ENCODE peak calls at places on chromosomes 2 and 18, in seven cellular contexts. X is A549, C is stomach, J is epithelial cell of esophagus, F is HCT116, A is fibroblast of lung, P is ovary. M is an unnamed sample.
A peak's percentile ranks its signal among the peaks of the same experiment; 100 is the strongest.

GRCh38 chr2:179298666-179299065 is 34.0 kb upstream of the SESTD1 start:
- DNase-seq in X (no peak), C (no peak), J (no peak), F (no peak), A (no peak), P (no peak), M (no peak)

GRCh38 chr2:168174761-168175160 is 72.6 kb downstream of the STK39 start:
- DNase-seq in X (no peak), C (no peak), J (no peak), F (no peak), A (no peak), P (no peak), M (no peak)

GRCh38 chr2:234681206-234681605 is 184.3 kb upstream of the ARL4C start:
- DNase-seq in X (no peak), C (no peak), J (no peak), F (no peak), A (no peak), P (no peak), M (no peak)

GRCh38 chr2:37232131-37232933 is 874 bp downstream of the NDUFAF7 start:
- DNase-seq in X (peak; percentile 21), C (no peak), J (peak; percentile 44), F (no peak), A (peak; percentile 8), P (no peak), M (no peak)

GRCh38 chr2:142315353-142315752 is 184.5 kb upstream of the LRP1B start:
- DNase-seq in X (no peak), C (no peak), J (no peak), F (no peak), A (no peak), P (no peak), M (no peak)

GRCh38 chr18:79611040-79611681 is 68.4 kb upstream of the CTDP1 start:
- DNase-seq in X (peak; percentile 4), C (no peak), J (peak; percentile 55), F (peak; percentile 2), A (peak; percentile 47), P (peak; percentile 60), M (no peak)

GRCh38 chr2:238568455-238569414 is 142.0 kb downstream of the ASB1 start:
- DNase-seq in X (no peak), C (no peak), J (no peak), F (no peak), A (no peak), P (no peak), M (no peak)

GRCh38 chr2:235966396-235966795 is 201.8 kb downstream of the GBX2 start:
- DNase-seq in X (peak; percentile 27), C (no peak), J (peak; percentile 2), F (no peak), A (no peak), P (no peak), M (no peak)

GRCh38 chr2:181104512-181105121 is 124.2 kb downstream of the UBE2E3 start:
- DNase-seq in X (peak; percentile 58), C (no peak), J (peak; percentile 63), F (peak; percentile 51), A (peak; percentile 86), P (no peak), M (peak; percentile 41)

GRCh38 chr2:170512271-170512670 is 202.9 kb upstream of the SP5 start:
- DNase-seq in X (no peak), C (no peak), J (no peak), F (no peak), A (no peak), P (no peak), M (no peak)

GRCh38 chr18:59957957-59958356 is 58.2 kb downstream of the PMAIP1 start:
- DNase-seq in X (peak; percentile 5), C (peak; percentile 71), J (peak; percentile 68), F (peak; percentile 67), A (peak; percentile 66), P (no peak), M (no peak)

GRCh38 chr2:210112871-210113270 is 58.3 kb downstream of the KANSL1L start:
- DNase-seq in X (no peak), C (no peak), J (no peak), F (no peak), A (no peak), P (no peak), M (no peak)

GRCh38 chr2:202778217-202778616 is 93.3 kb downstream of the ICA1L start:
- DNase-seq in X (no peak), C (no peak), J (no peak), F (no peak), A (no peak), P (no peak), M (no peak)

GRCh38 chr2:38465789-38466127 is 88.7 kb upstream of the ATL2 start:
- DNase-seq in X (peak; percentile 63), C (peak; percentile 55), J (peak; percentile 68), F (peak; percentile 54), A (peak; percentile 25), P (no peak), M (no peak)

GRCh38 chr2:46798998-46799698 is 116.5 kb downstream of the MCFD2 start:
- DNase-seq in X (no peak), C (no peak), J (no peak), F (no peak), A (no peak), P (no peak), M (no peak)

GRCh38 chr18:38606841-38607240 is 1041.2 kb upstream of the CELF4 start:
- DNase-seq in X (no peak), C (no peak), J (no peak), F (no peak), A (no peak), P (no peak), M (no peak)

DNA sequence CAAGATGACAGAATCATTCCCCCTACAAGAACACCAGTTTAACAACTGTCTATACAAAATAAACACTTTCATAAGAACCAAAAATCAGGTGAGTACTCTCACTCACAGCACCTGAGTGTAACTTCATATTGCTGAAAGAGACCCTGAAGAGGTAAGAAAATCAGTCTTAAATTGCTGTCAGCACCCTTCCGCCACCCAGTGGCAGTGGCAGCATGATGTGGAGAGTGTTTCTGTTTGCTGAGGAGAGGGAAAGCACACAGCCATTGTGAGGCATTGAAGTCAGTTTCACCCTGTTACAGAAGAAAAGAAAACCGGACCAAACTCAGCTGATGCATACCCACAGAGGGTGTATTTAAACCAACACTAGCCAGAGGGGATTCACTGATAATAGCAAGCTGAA is 1240.8 kb upstream of the CRIM1 start:
- DNase-seq in X (peak; percentile 34), C (no peak), J (peak; percentile 2), F (no peak), A (no peak), P (no peak), M (no peak)
- TF ChIP-seq CTCF in X (peak; percentile 45), C (no peak), J (peak; percentile 34), F (no peak), A (no peak), P (no peak), M (no peak)

DNA sequence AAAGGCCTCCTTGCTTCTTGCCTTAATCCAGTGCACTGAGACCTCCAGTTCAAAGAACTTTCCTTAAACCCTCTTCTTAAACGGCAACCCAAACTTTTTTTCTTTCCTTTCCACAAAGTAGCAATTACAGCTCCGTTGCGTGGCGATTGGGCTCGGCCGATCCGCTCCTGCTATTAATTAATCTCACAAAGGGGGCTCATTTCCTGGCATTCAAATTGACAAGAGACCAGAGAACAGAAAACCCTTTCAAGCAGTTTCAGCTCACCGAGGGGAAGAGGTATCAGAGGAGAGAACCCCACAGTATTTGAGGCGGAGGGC is 531.4 kb downstream of the TMEM182 start:
- DNase-seq in X (no peak), C (no peak), J (no peak), F (no peak), A (no peak), P (no peak), M (no peak)
- H3K4me3 ChIP-seq in X (no peak overlapping the region), C (no peak overlapping the region), J (no peak overlapping the region), F (no peak overlapping the region), A (no peak overlapping the region), P (no peak overlapping the region), M (no peak overlapping the region)

GRCh38 chr18:62399781-62400308 is 74.7 kb downstream of the TNFRSF11A start:
- DNase-seq in X (peak; percentile 60), C (no peak), J (peak; percentile 27), F (no peak), A (no peak), P (no peak), M (no peak)
- TF ChIP-seq CTCF in X (no peak), C (peak; percentile 12), J (peak; percentile 25), F (no peak), A (peak; percentile 11), P (no peak), M (peak; percentile 3)

GRCh38 chr2:111118455-111119003 is 2.2 kb upstream of the BCL2L11 start:
- DNase-seq in X (no peak), C (no peak), J (no peak), F (no peak), A (no peak), P (no peak), M (no peak)

GRCh38 chr2:111117666-111118454 is 2.9 kb upstream of the BCL2L11 start:
- DNase-seq in X (peak; percentile 67), C (peak; percentile 35), J (peak; percentile 93), F (no peak), A (peak; percentile 73), P (peak; percentile 13), M (peak; percentile 18)

GRCh38 chr2:111119004-111119846 is 1.5 kb upstream of the BCL2L11 start:
- DNase-seq in X (no peak), C (no peak), J (no peak), F (no peak), A (peak; percentile 15), P (peak; percentile 8), M (no peak)

GRCh38 chr2:111116016-111116746 is 4.5 kb upstream of the BCL2L11 start:
- DNase-seq in X (no peak), C (no peak), J (no peak), F (no peak), A (no peak), P (no peak), M (no peak)

DNA sequence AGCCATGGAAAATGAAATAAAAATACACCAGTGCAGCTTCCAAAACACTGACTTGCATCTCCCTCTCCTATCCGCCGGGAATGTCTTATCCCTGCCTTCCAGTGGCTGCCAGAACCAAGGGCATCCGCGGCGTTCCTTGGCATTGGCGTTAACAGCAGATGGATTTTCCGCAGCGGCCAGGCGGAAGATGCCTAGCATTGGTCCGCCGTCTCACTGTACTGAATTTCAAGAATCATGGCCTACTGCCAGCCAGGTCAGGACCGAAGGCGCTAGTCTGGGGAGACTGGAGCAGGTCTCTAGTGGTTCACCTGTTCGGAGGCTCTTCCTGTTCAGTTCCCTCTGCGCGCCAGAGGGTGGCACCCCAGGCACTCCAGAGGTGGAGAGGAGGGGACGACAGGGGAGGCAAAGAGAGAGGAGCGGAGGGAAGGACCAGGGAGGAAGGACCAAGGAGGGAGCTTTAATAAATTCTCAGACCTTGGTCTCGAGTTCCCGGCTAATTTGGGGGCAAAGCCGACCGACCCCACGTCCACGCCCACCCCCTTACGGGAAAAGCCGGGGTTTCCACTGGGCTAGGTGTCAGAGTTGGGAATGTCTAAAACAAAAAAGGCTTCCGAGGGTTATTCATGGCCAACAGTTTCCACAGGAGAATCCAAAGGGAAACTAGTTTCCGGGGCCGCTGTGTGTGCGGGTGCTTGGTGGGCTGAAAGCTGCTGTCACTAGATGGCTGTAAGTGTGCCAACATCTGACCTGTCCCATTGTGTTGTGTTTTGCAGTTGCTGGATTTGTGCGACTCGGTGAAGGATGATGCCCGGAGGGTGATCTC is 3.7 kb upstream of the BCL2L11 start:
- DNase-seq in X (peak; percentile 86), C (peak; percentile 82), J (peak; percentile 83), F (peak; percentile 75), A (peak; percentile 79), P (peak; percentile 67), M (peak; percentile 11)
- H3K4me3 ChIP-seq in X (peak overlapping the region; percentile 50), C (peak overlapping the region; percentile 89), J (peak overlapping the region; percentile 51), F (peak overlapping the region; percentile 39), A (peak overlapping the region; percentile 39), P (peak overlapping the region; percentile 27), M (peak overlapping the region; percentile 48)

GRCh38 chr2:20225294-20226151 is 593 bp upstream of the SDC1 start:
- DNase-seq in X (peak; percentile 88), C (peak; percentile 80), J (peak; percentile 84), F (peak; percentile 42), A (peak; percentile 58), P (peak; percentile 60), M (peak; percentile 10)
- TF ChIP-seq CTCF in X (peak; percentile 93), C (peak; percentile 67), J (peak; percentile 54), F (no peak), A (peak; percentile 37), P (peak; percentile 28), M (peak; percentile 60)